ENCODE peak calls at places on chromosome 2, in nine cellular contexts. D is testis, X is AG04450, M is mucosa of descending colon, P is K562, N is astrocyte of the spinal cord, H is heart right ventricle, I is hepatocyte, A is neural crest cell. L is an unnamed sample.

GRCh38 chr2:106685180-106685897 is 198.2 kb downstream of the CD8B2 start:
- DNase-seq in M (no peak), D (no peak), P (no peak), A (no peak), I (no peak), N (no peak), X (no peak), H (no peak), L (no peak)

GRCh38 chr2:204545861-204546773 is 842 bp downstream of the PARD3B start:
- DNase-seq in M (peak), I (peak), X (no peak), H (peak), P (no peak), A (no peak), D (peak), N (no peak), L (no peak)

GRCh38 chr2:64629875-64630274 is 23.8 kb downstream of the SERTAD2 start:
- DNase-seq in P (no peak), X (no peak), D (no peak), N (no peak), H (no peak), A (no peak), I (no peak), M (no peak), L (peak)

GRCh38 chr2:237967463-237967871 is 653 bp downstream of the UBE2F start:
- DNase-seq in I (peak), X (no peak), M (peak), A (peak), H (peak), D (peak), P (peak), N (no peak), L (peak)

GRCh38 chr2:19796036-19796703 is 105.6 kb downstream of the TTC32 start:
- DNase-seq in M (no peak), H (no peak), A (no peak), I (no peak), P (no peak), N (peak), X (no peak), D (no peak), L (no peak)

GRCh38 chr2:72143441-72144356 is 4.0 kb downstream of the CYP26B1 start:
- DNase-seq in I (no peak), H (no peak), D (peak), M (peak), P (no peak), N (no peak), X (no peak), A (no peak), L (no peak)

GRCh38 chr2:169509230-169509917 is at the start of gene KLHL41:
- DNase-seq in A (no peak), X (no peak), H (no peak), M (no peak), D (no peak), P (no peak), I (no peak), N (peak), L (no peak)

GRCh38 chr2:141570474-141571131 is 560.2 kb downstream of the LRP1B start:
- DNase-seq in A (no peak), X (no peak), D (no peak), H (no peak), N (no peak), P (no peak), I (no peak), M (no peak), L (peak)

GRCh38 chr2:20215183-20216040 is 9.5 kb downstream of the SDC1 start:
- DNase-seq in A (no peak), X (no peak), N (no peak), I (peak), H (no peak), P (no peak), M (no peak), D (no peak), L (no peak)

GRCh38 chr2:140383781-140384180 is 1603.6 kb upstream of the NXPH2 start:
- DNase-seq in A (no peak), M (no peak), P (no peak), X (no peak), I (no peak), N (peak), D (no peak), H (no peak), L (no peak)

GRCh38 chr2:26598336-26599006 is 42.7 kb downstream of the CIB4 start:
- DNase-seq in P (no peak), M (no peak), A (no peak), D (no peak), H (no peak), N (no peak), X (no peak), I (no peak), L (no peak)

GRCh38 chr2:240021488-240022104 is 3.5 kb downstream of the NDUFA10 start:
- DNase-seq in D (peak), M (peak), N (peak), H (peak), X (peak), A (peak), P (peak), I (peak), L (peak)

GRCh38 chr2:118815731-118816130 is 31.7 kb downstream of the EN1 start:
- DNase-seq in A (no peak), X (no peak), P (no peak), M (no peak), H (no peak), D (no peak), N (no peak), I (no peak), L (no peak)

GRCh38 chr2:206424134-206424533 is 19.2 kb upstream of the ADAM23 start:
- DNase-seq in N (no peak), M (no peak), D (no peak), I (no peak), H (no peak), X (no peak), A (no peak), P (no peak), L (no peak)

GRCh38 chr2:71559080-71559827 is 105.9 kb downstream of the DYSF start:
- DNase-seq in X (no peak), A (no peak), H (no peak), I (no peak), N (no peak), D (no peak), M (no peak), P (no peak), L (no peak)

GRCh38 chr2:240278661-240279060 is 138.2 kb upstream of the OTOS start:
- DNase-seq in A (no peak), P (no peak), I (no peak), N (no peak), M (no peak), D (no peak), X (peak), H (no peak), L (no peak)

GRCh38 chr2:218368621-218369153 is 12.0 kb downstream of the CATIP start:
- DNase-seq in M (no peak), N (no peak), H (peak), X (no peak), I (no peak), P (no peak), A (no peak), D (peak), L (no peak)

GRCh38 chr2:24972315-24972958 is 682 bp upstream of the DNAJC27 start:
- DNase-seq in M (peak), X (no peak), I (peak), P (peak), H (no peak), A (peak), D (peak), N (peak), L (no peak)

GRCh38 chr2:177667626-177668025 is 275.1 kb downstream of the AGPS start:
- DNase-seq in N (no peak), I (no peak), A (no peak), H (no peak), P (no peak), M (no peak), D (no peak), X (no peak), L (no peak)

GRCh38 chr2:162888641-162889040 is 50.1 kb upstream of the KCNH7 start:
- DNase-seq in N (no peak), I (no peak), M (no peak), X (no peak), A (no peak), D (no peak), H (no peak), P (no peak), L (no peak)

GRCh38 chr2:619964-620363 is 57.2 kb downstream of the TMEM18 start:
- DNase-seq in A (no peak), X (no peak), H (no peak), M (no peak), I (no peak), D (no peak), P (no peak), N (no peak), L (no peak)

GRCh38 chr2:68465081-68465916 is 1.8 kb downstream of the FBXO48 start:
- DNase-seq in D (no peak), A (no peak), M (no peak), N (no peak), H (no peak), X (no peak), P (no peak), I (no peak), L (no peak)

GRCh38 chr2:63735263-63735662 is 106.4 kb upstream of the UGP2 start:
- DNase-seq in D (no peak), A (no peak), H (no peak), I (no peak), N (peak), M (no peak), X (no peak), P (no peak), L (no peak)

GRCh38 chr2:1831617-1831970 is 87.3 kb upstream of the PXDN start:
- DNase-seq in X (no peak), M (no peak), N (no peak), A (no peak), D (no peak), H (no peak), I (no peak), P (no peak), L (no peak)
- TF ChIP-seq CTCF in X (no peak), M (no peak), N (no peak), A (no peak), D (no peak), H (no peak), I (no peak), P (no peak), L (no peak)

GRCh38 chr2:36701391-36701795 is 4.9 kb downstream of the VIT start:
- DNase-seq in H (no peak), P (no peak), M (no peak), D (no peak), X (no peak), A (no peak), N (no peak), I (peak), L (no peak)
- TF ChIP-seq CTCF in H (no peak), P (no peak), M (no peak), D (no peak), X (no peak), A (no peak), N (no peak), I (peak), L (no peak)

GRCh38 chr2:144707927-144708326 is 188.0 kb upstream of the ZEB2 start:
- DNase-seq in H (no peak), A (no peak), P (no peak), M (no peak), X (no peak), I (no peak), N (peak), D (no peak), L (no peak)
- TF ChIP-seq CTCF in H (no peak), A (no peak), P (no peak), M (no peak), X (no peak), I (no peak), N (no peak), D (no peak), L (no peak)

GRCh38 chr2:23636412-23636811 is 251.4 kb downstream of the KLHL29 start:
- DNase-seq in D (peak), X (no peak), P (peak), H (no peak), I (no peak), N (no peak), M (no peak), A (no peak), L (no peak)
- TF ChIP-seq CTCF in D (no peak), X (peak), P (peak), H (peak), I (peak), N (peak), M (no peak), A (peak), L (no peak)

GRCh38 chr2:16281451-16282330 is 341.3 kb downstream of the MYCN start:
- DNase-seq in M (peak), X (no peak), A (peak), D (peak), H (no peak), P (peak), I (peak), N (peak), L (peak)
- TF ChIP-seq CTCF in M (no peak), X (no peak), A (peak), D (peak), H (peak), P (peak), I (peak), N (peak), L (peak)

GRCh38 chr2:160345102-160345501 is 145.0 kb upstream of the ITGB6 start:
- DNase-seq in H (no peak), P (no peak), I (no peak), N (no peak), A (no peak), X (no peak), D (no peak), M (no peak), L (no peak)

GRCh38 chr2:160339726-160340125 is 139.7 kb upstream of the ITGB6 start:
- DNase-seq in X (no peak), N (no peak), A (no peak), P (no peak), I (no peak), H (no peak), D (no peak), M (no peak), L (no peak)

GRCh38 chr2:160347269-160347863 is 146.2 kb downstream of the RBMS1 start:
- DNase-seq in I (no peak), P (no peak), D (no peak), A (no peak), M (no peak), X (no peak), N (no peak), H (no peak), L (no peak)

GRCh38 chr2:160339291-160339690 is 139.2 kb upstream of the ITGB6 start:
- DNase-seq in M (no peak), I (no peak), N (no peak), X (no peak), A (no peak), H (no peak), P (no peak), D (no peak), L (no peak)

DNA sequence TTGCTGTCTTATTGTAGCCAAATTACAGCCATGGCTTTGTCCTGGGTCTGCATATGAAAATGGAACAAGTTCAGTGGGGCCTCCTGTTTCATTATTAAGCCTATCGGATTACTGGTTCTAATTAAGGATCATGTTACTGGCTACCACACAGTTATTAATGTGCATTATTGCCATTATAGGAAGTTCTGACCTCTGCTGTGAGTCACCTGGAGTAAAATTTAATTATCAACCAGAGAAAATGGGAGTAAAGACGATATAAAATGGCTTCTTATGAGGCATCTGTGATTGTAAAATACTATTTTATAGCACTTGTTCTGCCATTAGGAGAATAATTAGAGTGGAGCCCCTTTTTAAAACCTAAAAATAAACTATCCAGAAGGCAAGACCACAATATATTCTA is 143.3 kb upstream of the ITGB6 start:
- DNase-seq in P (no peak), I (no peak), M (no peak), N (no peak), D (no peak), A (no peak), H (no peak), X (no peak), L (no peak)
- TF ChIP-seq CTCF in P (no peak), I (no peak), M (no peak), N (no peak), D (no peak), A (no peak), H (no peak), X (no peak), L (no peak)